ENCODE peak calls at places on chromosomes 2 and 18, in ten cellular contexts. X is BJ; J is endothelial cell of umbilical vein; C is AG09309; K is K562; M is AG10803; I is prostate gland; S is CD4-positive, CD25-positive, alpha-beta regulatory T cell; O is dorsolateral prefrontal cortex; R is cardiac muscle cell. G is an unnamed sample.

GRCh38 chr2:69798909-69799526 is 30.4 kb upstream of the GMCL1 start:
- DNase-seq in X (no peak), J (peak), C (no peak), K (peak), M (peak), I (no peak), S (peak), O (no peak), R (peak), G (peak)

GRCh38 chr2:178193823-178194599 is at the start of gene OSBPL6:
- DNase-seq in X (peak), J (peak), C (peak), K (peak), M (peak), I (peak), S (peak), O (peak), R (peak), G (peak)

GRCh38 chr2:198664349-198664748 is 793.4 kb downstream of the SATB2 start:
- DNase-seq in X (no peak), J (no peak), C (no peak), K (no peak), M (no peak), I (no peak), S (no peak), O (no peak), R (no peak), G (no peak)

GRCh38 chr2:226093364-226093763 is 693.9 kb downstream of the NYAP2 start:
- DNase-seq in X (no peak), J (no peak), C (no peak), K (no peak), M (no peak), I (no peak), S (no peak), O (no peak), R (no peak), G (no peak)

GRCh38 chr2:239223330-239224248 is 177.2 kb downstream of the HDAC4 start:
- DNase-seq in X (no peak), J (no peak), C (no peak), K (no peak), M (peak), I (peak), S (no peak), O (peak), R (peak), G (no peak)

GRCh38 chr2:218039171-218039570 is 29.9 kb upstream of the RUFY4 start:
- DNase-seq in X (no peak), J (no peak), C (no peak), K (no peak), M (peak), I (no peak), S (no peak), O (no peak), R (no peak), G (peak)

GRCh38 chr2:30109856-30110255 is 37.0 kb upstream of the YPEL5 start:
- DNase-seq in X (no peak), J (no peak), C (no peak), K (no peak), M (no peak), I (no peak), S (no peak), O (no peak), R (no peak), G (no peak)

GRCh38 chr2:119766944-119767343 is 7.2 kb downstream of the PTPN4 start:
- DNase-seq in X (no peak), J (no peak), C (no peak), K (no peak), M (no peak), I (no peak), S (no peak), O (no peak), R (no peak), G (no peak)

GRCh38 chr2:170770008-170770303 is 222 bp upstream of the ERICH2 start:
- DNase-seq in X (no peak), J (no peak), C (no peak), K (no peak), M (no peak), I (no peak), S (no peak), O (no peak), R (no peak), G (no peak)

GRCh38 chr2:18518116-18519111 is 42.0 kb downstream of the RDH14 start:
- DNase-seq in X (no peak), J (no peak), C (no peak), K (no peak), M (peak), I (no peak), S (no peak), O (no peak), R (peak), G (no peak)

GRCh38 chr2:200042102-200042735 is 86.8 kb downstream of the MAIP1 start:
- DNase-seq in X (peak), J (no peak), C (peak), K (no peak), M (peak), I (no peak), S (no peak), O (no peak), R (peak), G (peak)

GRCh38 chr18:45849529-45849928 is 24.1 kb downstream of the SIGLEC15 start:
- DNase-seq in X (no peak), J (no peak), C (no peak), K (no peak), M (no peak), I (no peak), S (no peak), O (no peak), R (no peak), G (no peak)

GRCh38 chr2:19819097-19820065 is 82.4 kb downstream of the TTC32 start:
- DNase-seq in X (peak), J (no peak), C (peak), K (no peak), M (peak), I (no peak), S (no peak), O (no peak), R (peak), G (peak)

GRCh38 chr18:79521806-79522205 is 126.1 kb downstream of the NFATC1 start:
- DNase-seq in X (no peak), J (no peak), C (no peak), K (no peak), M (no peak), I (no peak), S (no peak), O (no peak), R (no peak), G (no peak)

GRCh38 chr18:78123144-78123909 is 856.3 kb upstream of the SALL3 start:
- DNase-seq in X (no peak), J (no peak), C (no peak), K (no peak), M (no peak), I (no peak), S (no peak), O (no peak), R (no peak), G (no peak)

GRCh38 chr18:6785411-6785810 is 55.9 kb downstream of the ARHGAP28 start:
- DNase-seq in X (no peak), J (no peak), C (no peak), K (no peak), M (no peak), I (no peak), S (no peak), O (no peak), R (no peak), G (no peak)

GRCh38 chr18:44811586-44812125 is 131.0 kb downstream of the SETBP1 start:
- DNase-seq in X (no peak), J (no peak), C (no peak), K (no peak), M (no peak), I (no peak), S (no peak), O (no peak), R (no peak), G (no peak)

GRCh38 chr18:8797206-8797605 is 91.8 kb downstream of the MTCL1 start:
- DNase-seq in X (no peak), J (peak), C (no peak), K (no peak), M (no peak), I (no peak), S (no peak), O (no peak), R (no peak), G (peak)

GRCh38 chr18:79405781-79406575 is 10.2 kb downstream of the NFATC1 start:
- DNase-seq in X (no peak), J (peak), C (no peak), K (no peak), M (no peak), I (no peak), S (peak), O (no peak), R (no peak), G (no peak)

GRCh38 chr2:28325567-28326468 is 66.8 kb upstream of the FOSL2 start:
- DNase-seq in X (no peak), J (no peak), C (no peak), K (peak), M (no peak), I (no peak), S (no peak), O (no peak), R (no peak), G (peak)

GRCh38 chr2:14634885-14635871 is 2.7 kb downstream of the LRATD1 start:
- DNase-seq in X (no peak), J (peak), C (no peak), K (peak), M (peak), I (peak), S (no peak), O (peak), R (peak), G (peak)

GRCh38 chr2:46073540-46074018 is 223.6 kb upstream of the EPAS1 start:
- DNase-seq in X (peak), J (peak), C (peak), K (no peak), M (peak), I (no peak), S (no peak), O (no peak), R (peak), G (peak)

DNA sequence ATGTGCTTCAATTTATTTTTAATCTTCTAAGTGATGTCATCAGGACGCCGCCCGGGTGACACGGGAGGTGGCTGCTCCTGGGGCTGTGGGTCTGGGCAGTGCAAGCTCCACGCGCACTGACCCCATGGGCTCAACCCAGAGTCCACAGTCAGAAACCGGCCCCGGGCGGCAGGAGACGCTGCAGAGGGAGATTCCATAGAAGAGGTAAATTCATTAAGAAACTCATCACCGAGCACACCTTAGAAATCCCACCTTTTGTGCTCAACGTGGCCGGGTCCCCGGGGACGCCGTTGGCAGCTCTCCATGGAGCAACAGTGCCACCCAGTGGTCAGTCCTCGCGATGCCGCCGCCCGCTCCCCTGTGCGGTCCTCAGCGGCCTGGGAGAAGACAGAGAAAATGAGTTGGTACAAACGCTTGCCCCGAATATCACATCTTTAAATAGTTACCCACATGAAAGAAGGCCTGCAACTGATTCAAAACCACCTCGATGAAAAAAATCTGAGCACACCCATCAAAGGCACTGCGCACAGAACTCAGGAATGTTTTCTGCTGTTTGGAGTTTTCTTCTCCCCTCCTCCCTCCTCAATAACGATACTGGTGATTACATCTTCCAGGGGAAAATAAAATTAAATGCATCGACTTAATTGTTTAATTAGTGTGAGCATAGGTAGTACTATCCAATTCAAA is 92.6 kb downstream of the CMPK2 start:
- DNase-seq in X (no peak), J (peak), C (no peak), K (peak), M (peak), I (peak), S (peak), O (peak), R (peak), G (peak)
- H3K4me3 ChIP-seq in X (no peak), J (no peak), C (no peak), K (no peak), M (no peak), I (no peak), S (no peak), O (peak), R (no peak), G (no peak)

GRCh38 chr2:104847821-104848160 is 6.1 kb upstream of the POU3F3 start:
- DNase-seq in X (no peak), J (no peak), C (no peak), K (no peak), M (no peak), I (no peak), S (no peak), O (no peak), R (no peak), G (no peak)

GRCh38 chr2:104844813-104845551 is 8.9 kb upstream of the POU3F3 start:
- DNase-seq in X (no peak), J (no peak), C (no peak), K (peak), M (no peak), I (no peak), S (no peak), O (peak), R (no peak), G (no peak)

GRCh38 chr2:104846955-104847820 is 6.7 kb upstream of the POU3F3 start:
- DNase-seq in X (no peak), J (no peak), C (no peak), K (no peak), M (no peak), I (no peak), S (no peak), O (no peak), R (no peak), G (no peak)

GRCh38 chr2:104846182-104846954 is 7.5 kb upstream of the POU3F3 start:
- DNase-seq in X (no peak), J (no peak), C (no peak), K (no peak), M (no peak), I (no peak), S (no peak), O (no peak), R (no peak), G (no peak)

DNA sequence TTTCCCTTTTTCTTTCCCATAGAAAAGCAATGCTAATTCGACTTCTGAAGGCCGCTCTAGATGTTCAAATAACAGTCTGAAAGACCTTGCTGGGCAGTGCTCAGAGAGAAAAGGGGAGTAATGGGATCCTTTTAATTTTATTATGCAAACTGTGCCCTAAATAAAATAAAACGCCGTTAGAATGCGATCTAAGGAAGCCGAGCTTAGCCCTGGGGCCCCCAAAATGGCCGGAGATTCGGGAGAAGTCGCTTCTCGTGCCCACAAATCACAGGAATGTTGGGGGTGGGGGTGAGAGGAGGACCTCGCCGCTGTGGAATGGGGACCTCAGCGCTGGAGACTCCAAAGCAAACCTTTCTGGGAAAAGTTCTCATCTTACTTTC is 8.4 kb upstream of the POU3F3 start:
- DNase-seq in X (no peak), J (no peak), C (no peak), K (no peak), M (no peak), I (no peak), S (no peak), O (no peak), R (no peak), G (no peak)
- H3K4me3 ChIP-seq in X (no peak), J (no peak), C (no peak), K (no peak), M (no peak), I (no peak), S (no peak), O (peak), R (no peak), G (no peak)

GRCh38 chr2:213846856-213847255 is 562.6 kb downstream of the SPAG16 start:
- DNase-seq in X (no peak), J (no peak), C (no peak), K (no peak), M (peak), I (no peak), S (no peak), O (no peak), R (no peak), G (peak)

GRCh38 chr2:213847316-213847715 is 563.1 kb downstream of the SPAG16 start:
- DNase-seq in X (no peak), J (no peak), C (no peak), K (no peak), M (no peak), I (no peak), S (no peak), O (no peak), R (no peak), G (no peak)

GRCh38 chr2:213848631-213849030 is 562.2 kb upstream of the VWC2L start:
- DNase-seq in X (no peak), J (no peak), C (peak), K (no peak), M (peak), I (no peak), S (no peak), O (no peak), R (peak), G (no peak)
- H3K4me3 ChIP-seq in X (no peak), J (no peak), C (no peak), K (no peak), M (no peak), I (no peak), S (no peak), O (no peak), R (no peak), G (no peak)

GRCh38 chr2:221189431-221189830 is 382.7 kb downstream of the EPHA4 start:
- DNase-seq in X (no peak), J (no peak), C (no peak), K (no peak), M (no peak), I (no peak), S (no peak), O (no peak), R (no peak), G (no peak)
- H3K4me3 ChIP-seq in X (no peak), J (no peak), C (no peak), K (no peak), M (no peak), I (no peak), S (no peak), O (no peak), R (no peak), G (no peak)

GRCh38 chr2:235670974-235671787 is 177.3 kb downstream of the AGAP1 start:
- DNase-seq in X (no peak), J (no peak), C (no peak), K (no peak), M (no peak), I (no peak), S (no peak), O (no peak), R (no peak), G (no peak)
- H3K4me3 ChIP-seq in X (no peak), J (no peak), C (no peak), K (no peak), M (no peak), I (peak), S (no peak), O (peak), R (peak), G (peak)

GRCh38 chr2:127217470-127218325 is 2.4 kb downstream of the CYP27C1 start:
- DNase-seq in X (no peak), J (peak), C (no peak), K (no peak), M (no peak), I (no peak), S (no peak), O (no peak), R (no peak), G (peak)
- H3K4me3 ChIP-seq in X (no peak), J (no peak), C (peak), K (no peak), M (no peak), I (no peak), S (no peak), O (no peak), R (no peak), G (peak)

G was measured in PC-9.